ENCODE peak calls at places on chromosomes 2 and 18, in ten cellular contexts. Y, J, Z, W, U, K, O, F, B and H are unnamed samples.

GRCh38 chr2:20225294-20226151 is 593 bp upstream of the SDC1 start:
- DNase-seq in Y (peak), J (no peak), Z (peak), W (no peak), U (peak), K (peak), O (peak), F (peak), B (peak), H (peak)

GRCh38 chr2:226427538-226428307 is 371.9 kb downstream of the IRS1 start:
- DNase-seq in Y (peak), J (no peak), Z (peak), W (no peak), U (no peak), K (no peak), O (no peak), F (no peak), B (no peak), H (no peak)

GRCh38 chr2:231041061-231041689 is 3.9 kb downstream of the C2orf72 start:
- DNase-seq in Y (no peak), J (no peak), Z (no peak), W (no peak), U (no peak), K (no peak), O (no peak), F (no peak), B (no peak), H (no peak)

GRCh38 chr2:46770622-46771021 is 145.0 kb downstream of the MCFD2 start:
- DNase-seq in Y (no peak), J (no peak), Z (peak), W (no peak), U (no peak), K (no peak), O (no peak), F (no peak), B (no peak), H (no peak)

GRCh38 chr2:168814046-168814445 is 11.6 kb downstream of the NOSTRIN start:
- DNase-seq in Y (no peak), J (no peak), Z (no peak), W (no peak), U (no peak), K (no peak), O (no peak), F (no peak), B (no peak), H (no peak)

GRCh38 chr18:76231402-76231801 is 263.6 kb downstream of the ZNF516 start:
- DNase-seq in Y (no peak), J (peak), Z (no peak), W (no peak), U (no peak), K (no peak), O (no peak), F (no peak), B (no peak), H (no peak)

GRCh38 chr2:182241936-182242335 is 184.9 kb downstream of the PDE1A start:
- DNase-seq in Y (no peak), J (no peak), Z (no peak), W (no peak), U (no peak), K (no peak), O (no peak), F (no peak), B (no peak), H (no peak)

GRCh38 chr2:202442882-202443281 is 66.8 kb downstream of the BMPR2 start:
- DNase-seq in Y (no peak), J (no peak), Z (peak), W (no peak), U (no peak), K (no peak), O (no peak), F (no peak), B (no peak), H (no peak)

GRCh38 chr2:205411558-205411957 is 270.7 kb upstream of the NRP2 start:
- DNase-seq in Y (no peak), J (no peak), Z (peak), W (no peak), U (no peak), K (no peak), O (no peak), F (peak), B (no peak), H (no peak)

GRCh38 chr2:239291505-239292350 is 109.1 kb downstream of the HDAC4 start:
- DNase-seq in Y (no peak), J (peak), Z (no peak), W (no peak), U (peak), K (no peak), O (peak), F (no peak), B (no peak), H (peak)

GRCh38 chr2:150465703-150466569 is 21.5 kb downstream of the RND3 start:
- DNase-seq in Y (no peak), J (no peak), Z (peak), W (peak), U (no peak), K (no peak), O (no peak), F (no peak), B (no peak), H (no peak)

GRCh38 chr2:180291552-180292421 is 284.7 kb upstream of the CWC22 start:
- DNase-seq in Y (no peak), J (peak), Z (no peak), W (peak), U (no peak), K (no peak), O (no peak), F (no peak), B (no peak), H (no peak)

GRCh38 chr18:10784596-10785202 is 258.9 kb downstream of the NAPG start:
- DNase-seq in Y (no peak), J (no peak), Z (no peak), W (no peak), U (no peak), K (no peak), O (no peak), F (no peak), B (no peak), H (no peak)

GRCh38 chr2:105627530-105627929 is 117.2 kb upstream of the NCK2 start:
- DNase-seq in Y (no peak), J (no peak), Z (no peak), W (no peak), U (no peak), K (no peak), O (no peak), F (no peak), B (no peak), H (no peak)

GRCh38 chr18:35322486-35323258 is 21.5 kb downstream of the ZNF24 start:
- DNase-seq in Y (no peak), J (no peak), Z (no peak), W (no peak), U (no peak), K (no peak), O (no peak), F (no peak), B (no peak), H (no peak)

GRCh38 chr2:174682578-174683391 is 81.5 kb downstream of the CHRNA1 start:
- DNase-seq in Y (peak), J (peak), Z (peak), W (no peak), U (peak), K (peak), O (peak), F (peak), B (peak), H (peak)
- H3K27ac ChIP-seq in Y (peak), J (no peak), Z (peak), W (no peak), U (peak), K (peak), O (peak), F (peak), B (peak), H (peak)

GRCh38 chr18:3057526-3057925 is 44.6 kb upstream of the LPIN2 start:
- DNase-seq in Y (no peak), J (no peak), Z (no peak), W (no peak), U (no peak), K (no peak), O (no peak), F (no peak), B (no peak), H (no peak)
- H3K4me3 ChIP-seq in Y (no peak), J (no peak), Z (no peak), W (no peak), U (no peak), K (no peak), O (no peak), F (no peak), B (no peak), H (no peak)

GRCh38 chr18:48866856-48867255 is 83.9 kb downstream of the SMAD7 start:
- DNase-seq in Y (no peak), J (no peak), Z (no peak), W (no peak), U (peak), K (no peak), O (no peak), F (no peak), B (no peak), H (peak)

GRCh38 chr18:48871391-48872166 is 79.2 kb downstream of the SMAD7 start:
- DNase-seq in Y (no peak), J (no peak), Z (no peak), W (no peak), U (no peak), K (no peak), O (peak), F (no peak), B (no peak), H (no peak)

GRCh38 chr18:48867978-48868377 is 82.8 kb downstream of the SMAD7 start:
- DNase-seq in Y (no peak), J (no peak), Z (no peak), W (no peak), U (peak), K (no peak), O (no peak), F (no peak), B (no peak), H (peak)

GRCh38 chr18:48868468-48869466 is 82.0 kb downstream of the SMAD7 start:
- DNase-seq in Y (no peak), J (no peak), Z (no peak), W (no peak), U (peak), K (no peak), O (no peak), F (no peak), B (no peak), H (peak)

GRCh38 chr18:48869591-48869990 is 81.2 kb downstream of the SMAD7 start:
- DNase-seq in Y (no peak), J (no peak), Z (no peak), W (no peak), U (peak), K (no peak), O (no peak), F (no peak), B (no peak), H (peak)
- H3K27ac ChIP-seq in Y (no peak), J (no peak), Z (no peak), W (no peak), U (no peak), K (no peak), O (no peak), F (no peak), B (no peak), H (no peak)

GRCh38 chr2:101149241-101150192 is 1.7 kb downstream of the TBC1D8 start:
- DNase-seq in Y (peak), J (peak), Z (no peak), W (no peak), U (no peak), K (peak), O (no peak), F (no peak), B (peak), H (no peak)
- H3K4me3 ChIP-seq in Y (peak), J (peak), Z (peak), W (peak), U (peak), K (peak), O (peak), F (peak), B (peak), H (peak)

GRCh38 chr2:8525236-8525581 is 156.6 kb upstream of the ID2 start:
- DNase-seq in Y (no peak), J (no peak), Z (no peak), W (no peak), U (no peak), K (no peak), O (no peak), F (no peak), B (no peak), H (no peak)

GRCh38 chr2:8527031-8527430 is 154.8 kb upstream of the ID2 start:
- DNase-seq in Y (no peak), J (no peak), Z (no peak), W (no peak), U (no peak), K (no peak), O (no peak), F (no peak), B (no peak), H (no peak)

GRCh38 chr2:8526403-8526696 is 155.5 kb upstream of the ID2 start:
- DNase-seq in Y (no peak), J (no peak), Z (no peak), W (no peak), U (no peak), K (no peak), O (no peak), F (no peak), B (no peak), H (no peak)

GRCh38 chr2:8524823-8525222 is 157.0 kb upstream of the ID2 start:
- DNase-seq in Y (no peak), J (no peak), Z (no peak), W (no peak), U (no peak), K (no peak), O (no peak), F (no peak), B (no peak), H (no peak)

DNA sequence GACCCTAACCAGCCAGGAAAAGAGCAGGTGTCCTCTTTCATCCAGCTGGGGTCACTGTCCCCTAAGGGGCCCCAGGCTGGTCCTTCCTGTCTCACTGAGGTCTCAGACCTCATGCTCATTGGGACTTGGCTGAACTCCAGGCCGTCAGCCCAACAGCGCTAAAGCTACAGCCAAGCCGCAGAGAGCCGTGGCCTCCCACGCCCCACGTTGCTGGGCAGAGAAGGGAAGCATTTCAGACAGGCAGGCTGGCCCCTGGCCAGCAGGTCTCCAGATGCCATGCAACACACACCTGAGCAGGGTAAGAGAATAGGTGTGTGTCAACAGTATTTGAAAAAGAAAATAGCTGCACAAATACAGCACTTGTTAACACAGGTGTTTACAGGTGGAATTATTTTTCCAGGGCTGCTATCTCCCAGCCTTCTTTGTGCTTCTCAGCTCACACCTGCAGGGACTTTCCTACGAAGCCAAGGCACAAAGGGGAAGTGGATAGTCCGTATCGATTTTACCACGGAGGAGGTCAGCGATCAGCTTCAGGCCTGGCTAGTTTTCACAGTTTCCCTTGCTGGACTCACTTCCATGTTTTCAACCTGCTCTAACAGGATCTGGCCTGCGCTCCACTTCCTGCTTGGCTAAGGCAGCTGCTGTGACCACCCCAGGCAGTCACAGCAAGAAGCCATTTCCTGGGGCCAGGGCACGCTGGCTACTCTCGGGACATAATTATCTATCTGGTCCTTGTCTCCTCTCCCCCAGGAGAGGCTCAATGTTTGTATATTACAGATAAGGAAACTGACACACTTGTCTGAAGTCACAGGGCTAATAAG is 156.1 kb upstream of the ID2 start:
- DNase-seq in Y (peak), J (peak), Z (peak), W (no peak), U (peak), K (peak), O (peak), F (peak), B (peak), H (peak)
- H3K27ac ChIP-seq in Y (no peak), J (peak), Z (no peak), W (no peak), U (peak), K (peak), O (no peak), F (peak), B (peak), H (peak)

GRCh38 chr2:183998797-183999190 is 599.5 kb upstream of the ZNF804A start:
- DNase-seq in Y (no peak), J (no peak), Z (no peak), W (no peak), U (no peak), K (no peak), O (no peak), F (no peak), B (no peak), H (no peak)
- H3K4me3 ChIP-seq in Y (no peak), J (peak), Z (no peak), W (no peak), U (no peak), K (no peak), O (no peak), F (no peak), B (no peak), H (no peak)

GRCh38 chr18:55778731-55779460 is 190.9 kb upstream of the TCF4 start:
- DNase-seq in Y (no peak), J (no peak), Z (no peak), W (no peak), U (no peak), K (no peak), O (no peak), F (no peak), B (no peak), H (no peak)

GRCh38 chr18:55777666-55778304 is 189.8 kb upstream of the TCF4 start:
- DNase-seq in Y (no peak), J (no peak), Z (no peak), W (no peak), U (no peak), K (no peak), O (no peak), F (no peak), B (no peak), H (no peak)

GRCh38 chr18:55780591-55781071 is 192.6 kb upstream of the TCF4 start:
- DNase-seq in Y (no peak), J (no peak), Z (peak), W (no peak), U (no peak), K (no peak), O (no peak), F (no peak), B (no peak), H (no peak)

GRCh38 chr18:55779711-55780590 is 192.0 kb upstream of the TCF4 start:
- DNase-seq in Y (peak), J (peak), Z (no peak), W (no peak), U (peak), K (peak), O (no peak), F (no peak), B (peak), H (peak)

DNA sequence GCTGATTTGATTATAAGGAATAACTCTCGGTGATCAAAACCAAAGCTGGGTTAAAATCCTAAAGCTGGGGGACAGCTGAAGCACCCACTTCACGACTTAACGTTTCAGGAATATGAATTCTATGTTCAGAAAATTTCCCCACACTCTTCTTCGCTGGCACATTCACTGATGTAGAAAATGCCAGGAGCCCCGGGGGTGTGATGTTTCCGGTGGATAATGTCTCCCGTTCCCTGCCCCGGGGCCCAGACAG is 191.4 kb upstream of the TCF4 start:
- DNase-seq in Y (peak), J (no peak), Z (no peak), W (no peak), U (peak), K (peak), O (no peak), F (no peak), B (peak), H (peak)
- H3K27ac ChIP-seq in Y (peak), J (no peak), Z (no peak), W (no peak), U (peak), K (peak), O (no peak), F (no peak), B (no peak), H (peak)

GRCh38 chr18:68723539-68723938 is 8.6 kb upstream of the TMX3 start:
- DNase-seq in Y (no peak), J (no peak), Z (no peak), W (no peak), U (no peak), K (no peak), O (no peak), F (no peak), B (no peak), H (no peak)

GRCh38 chr18:68722807-68723206 is 7.9 kb upstream of the TMX3 start:
- DNase-seq in Y (no peak), J (no peak), Z (no peak), W (no peak), U (no peak), K (no peak), O (no peak), F (no peak), B (no peak), H (no peak)

GRCh38 chr18:68724021-68724420 is 9.1 kb upstream of the TMX3 start:
- DNase-seq in Y (no peak), J (no peak), Z (no peak), W (no peak), U (no peak), K (no peak), O (no peak), F (no peak), B (no peak), H (no peak)

GRCh38 chr18:68725341-68725740 is 10.4 kb upstream of the TMX3 start:
- DNase-seq in Y (no peak), J (no peak), Z (no peak), W (no peak), U (no peak), K (no peak), O (no peak), F (no peak), B (no peak), H (no peak)

DNA sequence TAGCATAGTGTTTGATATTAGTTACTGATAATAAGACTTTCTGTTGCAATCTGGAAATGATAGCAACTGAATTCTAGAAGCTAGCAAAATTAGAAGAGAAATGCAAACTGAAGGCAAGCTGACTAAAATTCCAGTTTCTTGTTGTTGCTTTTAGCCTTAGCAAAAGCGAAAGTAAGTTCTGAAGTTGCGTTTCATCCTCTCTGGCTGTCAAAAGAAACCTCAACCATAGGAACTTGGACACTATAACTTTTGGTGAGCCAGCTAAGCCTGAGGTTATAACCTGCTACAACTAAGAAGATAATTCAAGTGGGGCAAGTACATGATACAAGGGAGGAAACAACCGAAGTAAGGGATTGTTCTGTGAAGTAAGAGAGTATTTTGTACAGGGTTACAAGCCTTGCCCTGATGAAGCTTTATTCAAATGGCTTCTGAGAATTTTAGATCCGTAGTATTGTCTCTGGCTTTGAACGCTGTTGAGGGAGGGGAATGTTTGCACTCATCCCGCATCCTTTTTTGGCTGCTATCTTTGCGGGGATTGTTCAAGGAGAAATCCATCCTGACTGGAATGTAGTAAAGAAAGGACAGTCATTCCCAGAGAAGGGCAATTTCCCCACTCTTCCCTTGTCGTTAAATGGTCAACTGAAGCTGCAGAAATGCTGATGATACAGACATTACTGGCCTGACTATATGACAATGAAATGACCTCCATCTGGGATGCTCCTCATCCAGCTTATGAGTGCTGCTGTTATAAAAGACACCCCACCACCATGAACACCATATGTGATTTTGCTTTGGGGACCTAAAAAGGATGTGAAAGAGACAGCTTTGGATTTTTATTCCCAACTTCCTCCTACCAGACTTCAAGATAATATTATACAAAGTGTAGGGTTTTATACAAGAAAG is 7.0 kb upstream of the TMX3 start:
- DNase-seq in Y (no peak), J (no peak), Z (peak), W (no peak), U (no peak), K (no peak), O (no peak), F (no peak), B (no peak), H (no peak)
- H3K4me3 ChIP-seq in Y (peak), J (no peak), Z (peak), W (peak), U (peak), K (peak), O (peak), F (no peak), B (no peak), H (peak)

GRCh38 chr18:961644-962355 is 57.1 kb downstream of the ADCYAP1 start:
- DNase-seq in Y (no peak), J (peak), Z (peak), W (peak), U (no peak), K (peak), O (no peak), F (peak), B (no peak), H (no peak)
- H3K27ac ChIP-seq in Y (no peak), J (no peak), Z (no peak), W (no peak), U (peak), K (no peak), O (peak), F (no peak), B (no peak), H (no peak)